ENCODE peak calls at places on chromosome X, in six cellular contexts. A, N, F, Q, S and W are unnamed samples.

GRCh38 chrX:6226053-6226645 is 2.5 kb downstream of the NLGN4X start:
- DNase-seq in F (no peak), N (no peak), A (no peak), Q (no peak), S (no peak), W (no peak)

GRCh38 chrX:38060331-38060878 is 54.1 kb downstream of the SYTL5 start:
- DNase-seq in F (no peak), S (no peak), N (no peak), Q (no peak), A (no peak), W (no peak)

GRCh38 chrX:81957900-81958545 is 756.1 kb downstream of the SH3BGRL start:
- DNase-seq in A (peak), Q (no peak), S (no peak), F (no peak), N (no peak), W (peak)

GRCh38 chrX:13376857-13377441 is 57.1 kb upstream of the ATXN3L start:
- DNase-seq in N (no peak), S (no peak), F (no peak), Q (no peak), A (no peak), W (peak)

GRCh38 chrX:18874560-18875255 is 109.2 kb downstream of the PHKA2 start:
- DNase-seq in Q (no peak), F (no peak), N (no peak), A (no peak), S (no peak), W (no peak)

GRCh38 chrX:22004866-22005265 is 27.3 kb upstream of the PHEX start:
- DNase-seq in N (no peak), A (no peak), Q (no peak), S (no peak), F (no peak), W (no peak)

GRCh38 chrX:31331928-31332327 is 260.1 kb upstream of the FTHL17 start:
- DNase-seq in S (no peak), F (peak), Q (no peak), N (no peak), A (no peak), W (no peak)

GRCh38 chrX:45788941-45789348 is 588.3 kb upstream of the DIPK2B start:
- DNase-seq in Q (no peak), S (no peak), N (peak), F (no peak), A (no peak), W (peak)

GRCh38 chrX:7286461-7286860 is 138.5 kb upstream of the PUDP start:
- DNase-seq in S (no peak), A (no peak), Q (no peak), F (no peak), N (no peak), W (no peak)

GRCh38 chrX:25721564-25721963 is 416.6 kb upstream of the MAGEB18 start:
- DNase-seq in N (peak), Q (peak), S (no peak), F (no peak), A (peak), W (peak)

GRCh38 chrX:132636080-132636479 is 147.2 kb upstream of the MBNL3 start:
- DNase-seq in A (no peak), F (no peak), N (peak), Q (no peak), S (no peak), W (peak)

GRCh38 chrX:38939067-38939466 is 137.8 kb downstream of the MID1IP1 start:
- DNase-seq in S (no peak), N (no peak), A (no peak), Q (no peak), F (no peak), W (no peak)

GRCh38 chrX:45668686-45669443 is 468.2 kb upstream of the DIPK2B start:
- DNase-seq in N (peak), Q (no peak), A (no peak), S (no peak), F (no peak), W (no peak)

GRCh38 chrX:152810403-152810802 is 20.2 kb downstream of the CETN2 start:
- DNase-seq in A (peak), F (no peak), S (no peak), N (no peak), Q (no peak), W (no peak)

GRCh38 chrX:128012015-128012414 is 40.2 kb downstream of the ACTRT1 start:
- DNase-seq in A (no peak), F (no peak), N (no peak), S (no peak), Q (no peak), W (no peak)

GRCh38 chrX:22078117-22078516 is 46.0 kb downstream of the PHEX start:
- DNase-seq in Q (no peak), A (no peak), F (no peak), S (no peak), N (no peak), W (no peak)

GRCh38 chrX:79138658-79139241 is 5.7 kb upstream of the GPR174 start:
- DNase-seq in N (no peak), S (peak), A (no peak), Q (no peak), F (no peak), W (peak)

GRCh38 chrX:136810493-136810892 is 29.8 kb upstream of the ARHGEF6 start:
- DNase-seq in S (no peak), N (no peak), Q (no peak), F (no peak), A (no peak), W (peak)

GRCh38 chrX:124406294-124407013 is 60.1 kb downstream of the SH2D1A start:
- DNase-seq in F (peak), S (no peak), N (peak), Q (peak), A (peak), W (peak)

GRCh38 chrX:85544609-85545008 is 165.1 kb upstream of the POF1B start:
- DNase-seq in S (no peak), N (no peak), A (no peak), F (no peak), Q (no peak), W (peak)

GRCh38 chrX:65392284-65392683 is 142.3 kb downstream of the LAS1L start:
- DNase-seq in N (no peak), Q (no peak), A (no peak), F (no peak), S (no peak), W (no peak)

GRCh38 chrX:104193485-104193884 is 27.2 kb downstream of the FAM199X start:
- DNase-seq in F (no peak), N (no peak), S (no peak), Q (no peak), A (no peak), W (no peak)

GRCh38 chrX:74293343-74293946 is 10.5 kb upstream of the ZCCHC13 start:
- DNase-seq in S (no peak), N (peak), F (peak), Q (peak), A (peak), W (peak)

GRCh38 chrX:41689711-41690110 is 938 bp downstream of the GPR34 start:
- DNase-seq in Q (no peak), F (no peak), A (no peak), S (no peak), N (no peak), W (no peak)

GRCh38 chrX:151759041-151759440 is 24.5 kb downstream of the CNGA2 start:
- DNase-seq in A (no peak), Q (no peak), N (no peak), F (no peak), S (no peak), W (no peak)

GRCh38 chrX:86806786-86807185 is 658.5 kb downstream of the DACH2 start:
- DNase-seq in N (no peak), Q (peak), F (no peak), A (peak), S (no peak), W (peak)

GRCh38 chrX:12360389-12360788 is 222.1 kb downstream of the FRMPD4 start:
- DNase-seq in N (peak), F (no peak), S (no peak), A (peak), Q (no peak), W (no peak)

GRCh38 chrX:22081475-22082092 is 49.5 kb downstream of the PHEX start:
- DNase-seq in N (peak), A (peak), F (peak), Q (peak), S (no peak), W (peak)

GRCh38 chrX:42128020-42128419 is 204.7 kb upstream of the CASK start:
- DNase-seq in N (no peak), A (no peak), Q (no peak), F (no peak), S (no peak), W (no peak)

GRCh38 chrX:154401045-154401799 is 3.0 kb downstream of the RPL10 start:
- DNase-seq in A (peak), N (no peak), F (no peak), Q (peak), S (no peak), W (peak)

GRCh38 chrX:154403192-154403591 is 5.0 kb downstream of the RPL10 start:
- DNase-seq in A (no peak), N (no peak), Q (no peak), F (no peak), S (no peak), W (no peak)

GRCh38 chrX:154403858-154404257 is 5.2 kb downstream of the DNASE1L1 start:
- DNase-seq in A (no peak), N (no peak), S (no peak), Q (no peak), F (no peak), W (no peak)

GRCh38 chrX:154402622-154403127 is 4.5 kb downstream of the RPL10 start:
- DNase-seq in N (no peak), A (no peak), Q (no peak), F (no peak), S (no peak), W (no peak)

DNA sequence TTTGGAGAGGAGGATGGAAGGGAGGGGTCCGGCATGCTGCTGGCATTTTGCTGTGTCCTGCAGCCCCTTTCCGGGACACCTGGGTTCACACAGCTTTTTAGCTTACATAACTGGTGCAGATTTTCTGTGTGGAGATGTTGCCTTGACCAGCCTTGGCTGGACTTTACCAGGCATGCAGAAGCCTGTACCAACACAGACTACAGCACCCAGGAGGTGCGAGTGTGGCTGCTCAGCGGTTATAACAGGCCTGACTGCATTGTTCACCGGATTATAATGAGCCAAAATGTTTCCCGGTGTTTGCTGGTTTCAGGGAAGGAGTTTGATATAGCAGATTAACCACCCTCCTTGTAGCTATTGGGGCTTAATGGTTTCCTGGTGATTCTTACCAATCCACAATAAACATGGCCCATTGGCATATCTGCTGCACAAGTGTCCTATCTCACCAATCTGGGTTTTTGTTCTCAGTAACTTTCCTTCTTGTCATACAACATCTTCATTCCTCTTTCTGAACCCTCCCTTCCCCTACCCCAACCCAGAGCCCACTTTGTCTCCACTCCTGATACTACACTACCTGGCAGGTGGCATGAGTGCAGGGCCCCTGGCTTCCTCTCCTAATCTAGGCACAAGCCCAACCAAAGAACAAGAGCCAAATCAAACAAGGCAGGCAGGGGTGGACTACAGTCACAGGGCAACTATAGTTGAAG is 3.9 kb downstream of the RPL10 start:
- DNase-seq in N (no peak), Q (no peak), S (no peak), F (no peak), A (no peak), W (peak)
- TF ChIP-seq MYC in N (no peak), Q (no peak), S (no peak), F (no peak), A (no peak), W (no peak)

DNA sequence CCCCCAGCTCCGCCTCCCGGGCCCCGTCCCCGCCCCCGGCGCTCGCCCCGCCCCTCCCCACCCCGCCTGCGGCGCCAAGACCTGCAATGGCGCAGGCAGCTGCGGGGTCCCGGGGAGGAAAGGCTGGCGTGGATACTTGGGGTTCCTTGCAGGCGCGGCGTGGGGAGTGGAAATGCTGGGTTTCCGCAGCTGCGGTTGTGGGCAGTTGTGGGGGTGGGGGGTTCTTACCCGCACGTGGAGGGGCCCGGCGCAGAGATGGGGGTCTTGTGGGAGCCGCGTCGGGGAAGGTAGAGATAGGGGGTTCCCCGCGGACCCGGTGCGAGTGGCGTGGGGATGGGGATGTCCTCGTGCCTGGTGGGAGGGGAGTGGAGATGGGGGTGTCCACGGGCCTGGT is 678 bp upstream of the ASMTL start:
- DNase-seq in S (no peak), F (no peak), N (no peak), A (no peak), Q (no peak), W (no peak)
- TF ChIP-seq POLR2A in S (peak), F (no peak), N (no peak), A (peak), Q (peak), W (no peak)

DNA sequence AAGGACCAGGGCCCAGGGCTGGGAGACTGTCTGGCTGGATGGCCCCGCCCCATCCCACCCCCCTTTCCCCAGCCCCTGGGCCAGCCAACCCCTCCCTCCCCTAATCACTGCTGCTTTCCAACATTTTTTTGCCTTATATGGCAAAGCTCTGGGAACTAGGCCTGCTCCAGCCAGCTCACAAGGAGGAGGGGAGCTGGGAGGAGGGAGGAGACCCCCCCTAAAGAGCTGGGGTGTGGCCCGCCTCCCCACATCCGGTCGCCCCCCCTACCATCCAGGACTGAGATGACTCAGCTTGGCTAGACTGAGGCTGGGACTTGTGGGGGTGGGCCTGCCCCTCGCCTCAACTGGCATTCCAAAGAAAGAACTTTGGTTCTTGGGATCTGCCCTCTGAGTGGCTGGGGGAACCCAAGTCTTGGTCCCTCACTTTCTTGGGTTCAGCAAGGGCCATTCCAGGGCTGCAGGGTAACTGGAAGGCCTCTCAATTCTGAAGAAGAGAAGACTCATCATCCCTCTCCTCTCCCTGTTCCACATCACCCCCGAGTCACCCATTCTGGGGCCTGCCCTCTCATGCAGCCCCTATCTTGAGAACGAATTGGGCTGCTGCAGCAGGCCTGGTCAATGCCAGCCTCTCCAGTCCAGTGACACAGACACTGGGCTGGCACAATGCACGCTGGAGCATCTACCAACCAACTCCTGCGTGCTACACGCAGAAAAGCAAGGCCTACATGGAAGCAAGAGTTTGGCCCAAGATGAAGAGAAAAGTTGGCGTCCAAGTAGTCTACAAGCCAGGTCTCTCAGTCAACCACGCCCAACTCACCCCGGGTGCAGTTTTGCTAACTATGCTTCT is 4.8 kb downstream of the FLNA start:
- DNase-seq in Q (peak), A (peak), S (peak), N (peak), F (peak), W (peak)
- TF ChIP-seq MAX in Q (no peak), A (peak), S (no peak), N (no peak), F (no peak), W (no peak)

DNA sequence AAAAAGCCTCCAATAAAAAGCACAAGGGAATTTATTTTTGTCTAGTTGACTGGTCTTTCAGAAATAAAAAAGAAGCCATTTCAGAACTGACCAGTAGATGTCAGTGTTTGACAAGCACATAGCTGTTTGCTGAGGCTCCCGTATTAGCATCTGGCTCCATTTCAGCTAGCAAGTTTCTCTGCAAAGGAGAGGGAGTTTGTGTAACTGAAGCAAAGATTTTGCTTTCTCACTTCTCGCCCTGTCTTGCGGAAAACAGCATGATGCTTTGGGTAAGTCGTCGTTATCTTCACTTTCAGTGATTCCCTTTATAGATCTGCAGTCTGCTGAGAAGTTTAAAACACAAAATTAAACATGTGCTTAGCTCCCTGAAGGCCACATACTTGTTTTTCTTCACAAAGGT is 85.5 kb downstream of the CT47B1 start:
- DNase-seq in F (peak), Q (peak), A (peak), S (peak), N (peak), W (peak)
- TF ChIP-seq MYC in F (no peak), Q (no peak), A (no peak), S (no peak), N (no peak), W (no peak)

GRCh38 chrX:72018277-72019112 is 107.8 kb downstream of the NHSL2 start:
- DNase-seq in S (no peak), N (peak), A (peak), F (peak), Q (peak), W (peak)
- TF ChIP-seq POLR2A in S (no peak), N (no peak), A (no peak), F (no peak), Q (no peak), W (no peak)

DNA sequence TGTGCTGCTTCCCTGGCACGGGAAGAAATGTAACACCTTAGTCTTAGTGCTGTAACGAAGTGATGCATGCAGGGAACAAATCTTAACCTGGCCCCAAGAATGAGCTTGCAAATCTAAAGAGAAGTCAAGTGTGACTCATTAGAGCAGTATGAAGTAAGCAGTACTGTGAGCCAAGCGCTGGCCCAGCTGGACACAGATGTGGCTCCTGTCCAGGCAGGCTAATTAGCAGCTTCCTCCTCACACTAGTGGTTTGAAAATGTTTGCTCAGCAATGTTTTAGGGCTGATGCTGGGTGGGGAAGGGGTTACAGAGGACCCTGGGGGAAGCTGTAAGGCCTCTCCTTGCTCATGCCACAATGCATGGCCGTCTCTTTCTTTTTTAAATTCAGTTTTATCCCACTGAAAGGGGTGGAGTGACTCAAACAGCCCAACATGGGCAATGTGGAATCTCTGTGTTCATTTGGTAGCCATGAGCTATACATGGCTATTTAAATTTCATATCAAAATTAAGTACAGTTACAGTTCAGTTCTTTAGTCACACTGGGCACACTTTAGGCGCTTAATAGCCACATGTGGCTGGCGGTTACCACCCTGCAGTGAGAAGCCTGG is 48.9 kb downstream of the MAP7D2 start:
- DNase-seq in N (peak), S (no peak), F (peak), A (peak), Q (no peak), W (peak)
- TF ChIP-seq MAX in N (no peak), S (no peak), F (no peak), A (no peak), Q (no peak), W (no peak)